ENCODE peak calls at places on chromosomes 11 and 22, in four cellular contexts. One of them, this sample, is unnamed.

GRCh38 chr22:31852691-31853370 is 91.5 kb upstream of the YWHAH start:
- DNase-seq in NCI-H1092: no peak
- DNase-seq in Right ventricle myocardium superior: no peak
- DNase-seq in stimulated activated CD4-positive, alpha-beta T cell treated with anti-CD3 and anti-CD28 coated beads, Interleukin-1b, Interleukin-23, amount 100 ng/mL, for 24 hours: no peak
- DNase-seq in this sample: no peak

GRCh38 chr22:27790396-27791216 is 10.9 kb downstream of the MN1 start:
- DNase-seq in NCI-H1092: no peak
- DNase-seq in Right ventricle myocardium superior: peak; percentile 53
- DNase-seq in stimulated activated CD4-positive, alpha-beta T cell treated with anti-CD3 and anti-CD28 coated beads, Interleukin-1b, Interleukin-23, amount 100 ng/mL, for 24 hours: no peak
- DNase-seq in this sample: no peak

GRCh38 chr22:46993626-46994025 is 231.2 kb downstream of the TBC1D22A start:
- DNase-seq in NCI-H1092: no peak
- DNase-seq in Right ventricle myocardium superior: no peak
- DNase-seq in stimulated activated CD4-positive, alpha-beta T cell treated with anti-CD3 and anti-CD28 coated beads, Interleukin-1b, Interleukin-23, amount 100 ng/mL, for 24 hours: no peak
- DNase-seq in this sample: no peak

GRCh38 chr11:75024764-75025211 is 36.1 kb downstream of the NEU3 start:
- DNase-seq in NCI-H1092: no peak
- DNase-seq in Right ventricle myocardium superior: no peak
- DNase-seq in stimulated activated CD4-positive, alpha-beta T cell treated with anti-CD3 and anti-CD28 coated beads, Interleukin-1b, Interleukin-23, amount 100 ng/mL, for 24 hours: no peak
- DNase-seq in this sample: peak; percentile 18

GRCh38 chr22:45608763-45609180 is 62.9 kb upstream of the ATXN10 start:
- DNase-seq in NCI-H1092: no peak
- DNase-seq in Right ventricle myocardium superior: no peak
- DNase-seq in stimulated activated CD4-positive, alpha-beta T cell treated with anti-CD3 and anti-CD28 coated beads, Interleukin-1b, Interleukin-23, amount 100 ng/mL, for 24 hours: no peak
- DNase-seq in this sample: no peak

GRCh38 chr11:31509412-31510345 is at the start of the genes ELP4 and IMMP1L:
- DNase-seq in NCI-H1092: peak; percentile 98
- DNase-seq in Right ventricle myocardium superior: peak; percentile 96
- DNase-seq in stimulated activated CD4-positive, alpha-beta T cell treated with anti-CD3 and anti-CD28 coated beads, Interleukin-1b, Interleukin-23, amount 100 ng/mL, for 24 hours: peak; percentile 83
- DNase-seq in this sample: peak; percentile 94

GRCh38 chr11:118910309-118911112 is 15.2 kb downstream of the BCL9L start:
- DNase-seq in NCI-H1092: no peak
- DNase-seq in Right ventricle myocardium superior: peak; percentile 85
- DNase-seq in stimulated activated CD4-positive, alpha-beta T cell treated with anti-CD3 and anti-CD28 coated beads, Interleukin-1b, Interleukin-23, amount 100 ng/mL, for 24 hours: no peak
- DNase-seq in this sample: peak; percentile 56

GRCh38 chr22:39149915-39150847 is 2.3 kb downstream of the CBX7 start:
- DNase-seq in NCI-H1092: no peak
- DNase-seq in Right ventricle myocardium superior: peak; percentile 38
- DNase-seq in stimulated activated CD4-positive, alpha-beta T cell treated with anti-CD3 and anti-CD28 coated beads, Interleukin-1b, Interleukin-23, amount 100 ng/mL, for 24 hours: no peak
- DNase-seq in this sample: no peak

GRCh38 chr22:20537983-20538382 is 30.6 kb downstream of the MED15 start:
- DNase-seq in NCI-H1092: no peak
- DNase-seq in Right ventricle myocardium superior: no peak
- DNase-seq in stimulated activated CD4-positive, alpha-beta T cell treated with anti-CD3 and anti-CD28 coated beads, Interleukin-1b, Interleukin-23, amount 100 ng/mL, for 24 hours: no peak
- DNase-seq in this sample: no peak

This sample was measured in nucleus accumbens.